ENCODE peak calls at places on chromosomes 5 and 9, in eight cellular contexts. T is tibial nerve, Z is aorta, E is heart right ventricle, S is body of pancreas, R is fibroblast of lung, N is suprapubic skin, W is small intestine. G is an unnamed sample. For H3K36me3, the result is how much of the 10 kb centered on the place peaks cover.

GRCh38 chr5:40813698-40814281 is 15.6 kb upstream of the PRKAA1 start:
- DNase-seq in Z (no peak), R (no peak), T (no peak), E (no peak), N (no peak), W (no peak), S (no peak), G (no peak)

GRCh38 chr9:33686942-33687341 is 108.4 kb upstream of the PRSS3 start:
- DNase-seq in N (no peak), T (no peak), R (no peak), E (no peak), Z (no peak), S (no peak), W (no peak), G (no peak)

GRCh38 chr9:104970588-104970987 is 42.6 kb upstream of the ABCA1 start:
- DNase-seq in E (no peak), W (no peak), R (peak), S (no peak), T (peak), N (no peak), Z (no peak), G (no peak)

GRCh38 chr9:112245126-112245525 is 70.0 kb upstream of the SUSD1 start:
- DNase-seq in Z (no peak), T (no peak), E (no peak), R (no peak), W (no peak), N (no peak), S (no peak), G (no peak)

GRCh38 chr9:132268725-132269352 is 85.9 kb downstream of the SETX start:
- DNase-seq in R (peak), Z (peak), W (peak), N (no peak), T (peak), S (peak), E (peak), G (no peak)

GRCh38 chr9:83706703-83707517 is 848 bp downstream of the UBQLN1 start:
- DNase-seq in S (peak), T (peak), W (peak), E (peak), Z (peak), R (peak), N (peak), G (peak)

GRCh38 chr5:100901851-100902341 is 1.2 kb downstream of the ST8SIA4 start:
- DNase-seq in R (peak), N (peak), W (peak), Z (peak), T (peak), S (peak), E (peak), G (peak)

GRCh38 chr9:89923961-89924504 is 319.2 kb downstream of the GADD45G start:
- DNase-seq in S (peak), N (peak), W (peak), E (no peak), T (no peak), R (peak), Z (no peak), G (no peak)

GRCh38 chr9:84207443-84208032 is 133.0 kb downstream of the SLC28A3 start:
- DNase-seq in E (peak), S (no peak), W (no peak), N (no peak), R (no peak), Z (no peak), T (no peak), G (no peak)

GRCh38 chr9:87498046-87498815 is 564 bp downstream of the DAPK1 start:
- DNase-seq in R (peak), E (no peak), N (no peak), W (peak), T (no peak), Z (peak), S (peak), G (peak)

GRCh38 chr5:133868946-133869674 is 99.3 kb downstream of the C5orf15 start:
- DNase-seq in T (peak), R (peak), Z (peak), W (peak), N (no peak), E (peak), S (peak), G (peak)

GRCh38 chr9:69820955-69821788 is 555 bp downstream of the CFAP95 start:
- DNase-seq in E (no peak), N (no peak), R (no peak), S (no peak), W (no peak), T (no peak), Z (no peak), G (no peak)

GRCh38 chr5:127804886-127805426 is 101.8 kb downstream of the CCDC192 start:
- DNase-seq in E (no peak), R (peak), T (no peak), N (no peak), S (no peak), W (no peak), Z (no peak), G (no peak)

GRCh38 chr9:133526721-133527321 is 2.1 kb upstream of the MYMK start:
- DNase-seq in W (no peak), S (no peak), Z (no peak), T (no peak), E (no peak), N (no peak), R (no peak), G (peak)

GRCh38 chr5:58016329-58016728 is 443.6 kb downstream of the PLK2 start:
- DNase-seq in Z (no peak), N (no peak), S (no peak), R (peak), W (no peak), E (no peak), T (peak), G (no peak)

GRCh38 chr5:1462358-1462757 is 17.1 kb upstream of the SLC6A3 start:
- DNase-seq in Z (no peak), N (peak), W (no peak), R (no peak), E (no peak), T (no peak), S (no peak), G (peak)

GRCh38 chr9:109117856-109118801 is 1.6 kb downstream of the TMEM245 start:
- DNase-seq in T (no peak), W (peak), R (peak), N (no peak), Z (no peak), E (no peak), S (peak), G (no peak)

GRCh38 chr5:40273936-40274335 is 405.8 kb upstream of the PTGER4 start:
- DNase-seq in W (no peak), S (no peak), T (no peak), R (no peak), N (no peak), Z (no peak), E (no peak), G (no peak)

GRCh38 chr5:9348296-9348996 is 197.4 kb downstream of the SEMA5A start:
- DNase-seq in S (peak), N (no peak), R (peak), T (no peak), W (peak), E (no peak), Z (no peak), G (no peak)

GRCh38 chr9:63817622-63818518 is 1467.1 kb downstream of the FOXD4L5 start:
- DNase-seq in W (peak), T (no peak), E (peak), R (peak), S (peak), Z (peak), N (peak), G (peak)

GRCh38 chr5:96336351-96336985 is 96.6 kb downstream of the PCSK1 start:
- DNase-seq in S (peak), Z (peak), T (peak), R (peak), N (no peak), W (peak), E (peak), G (peak)

GRCh38 chr5:39623291-39623865 is 198.6 kb upstream of the DAB2 start:
- DNase-seq in E (no peak), Z (no peak), N (no peak), W (no peak), T (no peak), S (no peak), R (no peak), G (no peak)

GRCh38 chr5:9790276-9790675 is 160.1 kb upstream of the TAS2R1 start:
- DNase-seq in W (no peak), S (no peak), Z (no peak), T (no peak), R (no peak), E (no peak), N (no peak), G (no peak)

GRCh38 chr9:89591291-89592200 is 13.3 kb upstream of the GADD45G start:
- DNase-seq in N (no peak), R (no peak), S (no peak), T (no peak), E (no peak), Z (no peak), W (no peak), G (no peak)

GRCh38 chr9:92706218-92706940 is 36.4 kb upstream of the IPPK start:
- DNase-seq in N (no peak), E (no peak), R (no peak), T (no peak), W (peak), S (peak), Z (peak), G (no peak)

GRCh38 chr9:128634651-128635262 is 21.9 kb downstream of the DYNC2I2 start:
- DNase-seq in T (no peak), N (no peak), R (no peak), S (no peak), W (no peak), Z (no peak), E (no peak), G (no peak)

GRCh38 chr5:172533058-172533398 is 78.7 kb upstream of the SH3PXD2B start:
- DNase-seq in R (no peak), N (no peak), E (no peak), S (no peak), T (no peak), W (no peak), Z (no peak), G (no peak)

GRCh38 chr5:100840364-100840763 is 62.7 kb downstream of the ST8SIA4 start:
- DNase-seq in S (no peak), Z (no peak), N (no peak), E (no peak), W (no peak), R (peak), T (no peak), G (no peak)

GRCh38 chr9:87874320-87874655 is 8.4 kb upstream of the SPATA31E1 start:
- DNase-seq in W (no peak), E (no peak), T (no peak), N (no peak), S (no peak), R (peak), Z (no peak), G (no peak)

GRCh38 chr9:297104-297794 is 82.6 kb downstream of the DOCK8 start:
- DNase-seq in N (no peak), Z (peak), E (peak), R (no peak), S (peak), W (peak), T (peak), G (peak)

DNA sequence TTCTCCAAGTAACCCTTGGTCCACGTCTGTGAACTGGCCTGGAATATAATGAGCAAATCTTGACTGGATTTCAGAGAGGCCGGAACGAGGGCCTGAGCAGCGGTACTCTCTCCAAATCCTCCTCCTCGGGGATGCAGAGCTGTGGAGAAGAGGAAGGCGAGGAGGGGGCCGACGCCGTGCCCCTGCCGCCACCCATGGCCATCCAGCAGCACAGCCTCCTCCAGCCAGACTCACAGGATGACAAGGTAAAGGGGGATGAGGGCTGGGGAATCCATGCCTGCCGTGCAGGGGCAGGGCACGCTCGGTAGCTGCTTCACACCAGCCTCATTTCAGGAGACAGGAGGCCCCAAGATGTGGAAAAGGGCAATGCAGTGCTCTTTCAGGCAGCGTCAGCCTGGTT is 118.9 kb upstream of the OTULINL start:
- DNase-seq in W (no peak), T (no peak), S (no peak), N (no peak), Z (no peak), E (no peak), R (no peak), G (no peak)
- H3K27ac ChIP-seq in W (no peak), T (peak), S (no peak), N (no peak), Z (no peak), E (no peak), R (no peak), G (no peak)

DNA sequence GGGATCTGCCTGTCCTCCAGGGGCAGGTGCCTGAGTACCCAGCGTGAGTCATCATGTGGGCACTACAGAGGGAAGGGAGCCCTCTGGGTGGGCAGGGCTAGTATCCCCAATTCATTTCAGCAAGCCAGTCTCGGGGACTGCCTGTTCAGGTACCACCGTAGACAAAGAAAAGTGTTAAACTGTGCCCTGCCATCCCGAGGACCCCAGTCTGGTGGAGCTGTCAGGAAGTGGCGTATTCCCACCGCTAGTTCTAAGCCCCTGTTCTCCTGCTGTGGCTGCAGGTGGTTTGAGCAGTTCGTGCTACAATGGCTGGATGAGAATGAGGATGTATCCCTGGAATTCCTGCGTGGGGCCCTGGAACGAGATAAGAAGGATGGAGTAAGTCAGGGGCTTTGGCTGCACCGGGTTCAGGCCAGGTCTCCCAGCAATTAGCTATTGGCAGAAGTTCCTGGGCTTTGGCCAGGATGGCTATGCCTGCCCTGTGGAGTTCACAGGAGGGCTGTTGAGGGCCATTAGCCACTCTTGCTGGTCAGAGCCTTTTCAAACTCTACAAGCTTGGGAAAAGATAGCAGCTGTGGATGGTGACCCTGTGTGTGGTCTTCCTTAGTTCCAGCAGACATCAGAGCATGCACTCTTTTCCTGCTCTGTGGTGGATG is 93.2 kb upstream of the RUSC2 start:
- DNase-seq in S (no peak), N (no peak), W (no peak), Z (no peak), E (peak), T (no peak), R (no peak), G (no peak)
- H3K36me3 ChIP-seq in S (under half), N (half or more), W (under half), Z (under half), E (half or more), T (under half), R (under half), G (under half)

DNA sequence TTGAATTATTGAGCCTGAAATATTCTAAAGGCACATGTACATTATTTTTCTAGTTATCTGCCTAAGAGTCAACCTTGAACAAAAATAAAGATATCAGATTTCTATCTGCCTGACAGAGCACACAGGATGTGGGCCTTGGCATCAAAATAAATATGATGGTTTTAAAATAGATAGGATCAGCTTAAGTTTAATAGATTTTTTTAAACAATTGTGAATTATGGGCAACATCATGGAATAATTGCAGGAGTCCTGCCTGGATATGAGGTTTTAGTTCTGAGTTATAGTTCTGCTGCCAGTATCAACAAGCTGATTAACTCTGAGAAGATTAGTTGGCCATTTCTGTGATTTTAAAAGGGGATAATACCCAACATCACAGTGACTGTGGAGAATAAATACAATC is 107.0 kb upstream of the PCA3 start:
- DNase-seq in W (no peak), N (no peak), Z (no peak), E (no peak), T (no peak), R (peak), S (no peak), G (no peak)
- H3K27ac ChIP-seq in W (no peak), N (no peak), Z (no peak), E (no peak), T (no peak), R (no peak), S (no peak), G (no peak)

GRCh38 chr9:136262671-136263178 is 17.1 kb upstream of the QSOX2 start:
- DNase-seq in E (no peak), R (no peak), S (no peak), Z (no peak), T (no peak), N (no peak), W (no peak), G (peak)
- H3K36me3 ChIP-seq in E (under half), R (under half), S (under half), Z (under half), T (under half), N (under half), W (under half), G (under half)

DNA sequence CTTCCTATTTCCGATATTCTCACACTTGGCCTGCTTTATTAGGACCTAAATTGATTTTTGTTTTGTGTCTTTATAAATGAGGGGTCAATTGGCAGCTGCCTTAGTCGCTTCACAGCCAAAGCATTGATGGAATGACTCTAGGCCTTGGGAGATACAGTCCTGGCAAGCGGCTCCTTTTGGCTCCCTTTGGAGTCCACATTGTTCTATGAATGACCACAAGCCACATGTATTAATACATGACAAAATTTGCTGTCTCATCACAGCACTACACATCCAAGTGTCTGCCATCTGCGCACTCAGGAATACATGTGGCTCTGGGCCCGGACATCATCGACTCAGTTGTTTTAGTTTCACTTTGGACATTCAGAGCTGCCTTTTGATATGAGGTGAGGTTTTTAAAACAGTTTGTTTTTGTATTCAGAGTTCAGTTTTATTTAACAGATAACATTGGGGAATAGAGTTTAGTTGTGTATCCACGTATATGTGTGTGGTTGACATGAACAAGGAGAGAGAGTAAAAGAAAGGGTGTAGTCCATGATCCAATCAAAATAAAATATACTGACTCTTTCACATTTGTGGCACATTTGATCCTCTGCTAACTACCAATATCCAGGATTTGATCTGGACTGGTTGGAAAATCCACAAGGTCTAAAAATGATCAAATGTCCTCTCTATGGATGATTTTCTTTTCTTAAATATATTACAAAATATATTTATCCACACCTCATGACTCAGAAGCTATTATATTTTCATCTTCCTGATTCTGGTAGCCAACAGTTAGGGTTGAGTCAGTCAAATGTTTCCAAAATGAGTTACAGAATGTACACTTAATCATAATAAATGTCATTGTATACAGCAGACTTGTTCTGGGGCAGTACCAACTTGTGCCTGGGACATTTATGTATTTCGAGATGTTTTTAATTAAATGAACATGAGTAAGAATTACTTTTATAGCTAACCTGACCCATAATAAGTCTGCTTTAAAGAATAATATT is 114.0 kb upstream of the MTAP start:
- DNase-seq in T (no peak), Z (peak), E (no peak), W (peak), N (no peak), S (peak), R (peak), G (no peak)
- H3K27ac ChIP-seq in T (peak), Z (no peak), E (no peak), W (no peak), N (peak), S (no peak), R (peak), G (no peak)

GRCh38 chr9:13411827-13412226 is 132.3 kb upstream of the MPDZ start:
- DNase-seq in E (no peak), T (no peak), R (no peak), Z (no peak), W (no peak), S (no peak), N (no peak), G (no peak)
- H3K36me3 ChIP-seq in E (under half), T (under half), R (under half), Z (under half), W (under half), S (under half), N (under half), G (under half)

DNA sequence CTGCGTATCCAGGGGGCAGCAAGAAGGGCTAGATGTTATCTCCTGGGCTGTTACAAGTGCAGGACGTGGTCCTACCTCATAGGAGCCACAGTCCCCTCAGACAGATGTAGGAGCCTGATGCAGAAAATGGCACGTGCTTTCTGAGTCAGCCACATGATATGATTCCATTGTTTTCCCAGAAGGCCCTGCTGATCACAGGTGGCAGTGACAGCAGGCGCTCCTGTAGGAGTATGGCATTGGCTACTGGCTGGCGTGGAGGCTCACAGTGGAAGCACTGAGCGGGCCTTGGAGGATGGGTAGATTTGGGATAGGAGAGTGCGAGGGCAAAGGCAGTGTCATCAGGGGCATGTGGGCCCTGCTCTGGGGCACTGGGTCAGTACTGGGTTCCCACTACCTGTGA is 21.9 kb downstream of the USP20 start:
- DNase-seq in S (no peak), E (no peak), N (no peak), W (no peak), T (no peak), Z (no peak), R (no peak), G (no peak)
- H3K27ac ChIP-seq in S (no peak), E (no peak), N (no peak), W (no peak), T (no peak), Z (peak), R (no peak), G (no peak)

DNA sequence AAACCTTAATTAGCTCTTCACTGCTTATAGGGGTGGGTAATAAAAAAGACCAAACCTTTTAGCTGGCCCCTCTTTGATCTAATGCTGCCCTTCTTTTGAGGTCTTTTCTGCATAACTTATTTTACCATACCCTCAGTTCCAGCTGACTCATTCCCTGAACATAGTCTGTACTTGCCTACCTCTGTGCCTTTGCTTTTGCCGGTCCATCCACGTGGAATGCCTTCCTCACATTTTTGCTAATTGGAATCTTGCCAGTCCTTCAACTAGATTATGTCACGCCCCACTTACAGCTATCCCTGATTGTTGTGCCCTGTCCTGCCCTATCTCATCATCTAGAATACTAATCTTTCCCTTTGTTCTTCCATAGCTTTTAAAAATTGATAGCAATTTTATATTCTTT is 44.2 kb downstream of the FAF2 start:
- DNase-seq in R (peak), T (no peak), N (no peak), S (no peak), W (no peak), E (no peak), Z (no peak), G (no peak)
- H3K36me3 ChIP-seq in R (under half), T (under half), N (half or more), S (under half), W (under half), E (half or more), Z (under half), G (under half)

G was measured in left lung.